ENCODE peak calls at places on chromosomes 7 and 10, in five cellular contexts. X is Peyer's patch, O is Panc1, H is keratinocyte, Q is breast epithelium. C is an unnamed sample.
A peak's percentile ranks its signal among the peaks of the same experiment; 100 is the strongest.

GRCh38 chr7:101941481-101942383 is 124.3 kb downstream of the CUX1 start:
- DNase-seq in H (peak; percentile 35), Q (no peak), X (no peak), O (peak; percentile 78), C (peak; percentile 39)

GRCh38 chr10:124743188-124744046 is 761 bp downstream of the FAM53B start:
- DNase-seq in O (no peak), Q (no peak), X (no peak), H (no peak), C (no peak)

GRCh38 chr7:24445041-24445440 is 128.2 kb upstream of the PALS2 start:
- DNase-seq in H (no peak), Q (no peak), X (no peak), O (no peak), C (no peak)

GRCh38 chr7:13802651-13803050 is 186.8 kb downstream of the ETV1 start:
- DNase-seq in Q (no peak), H (no peak), O (no peak), X (no peak), C (no peak)

GRCh38 chr10:23345861-23346260 is 1.3 kb upstream of the C10orf67 start:
- DNase-seq in H (peak; percentile 66), Q (no peak), X (no peak), O (no peak), C (no peak)

GRCh38 chr7:51455948-51456347 is 139.3 kb upstream of the COBL start:
- DNase-seq in Q (no peak), O (no peak), H (no peak), X (no peak), C (no peak)

GRCh38 chr7:25963733-25964132 is 188.3 kb upstream of the NFE2L3 start:
- DNase-seq in O (no peak), H (no peak), Q (no peak), X (no peak), C (no peak)

GRCh38 chr7:78752554-78752953 is 700.9 kb downstream of the MAGI2 start:
- DNase-seq in O (no peak), X (no peak), H (no peak), Q (no peak), C (no peak)

GRCh38 chr10:14244801-14245211 is 85.9 kb downstream of the FRMD4A start:
- DNase-seq in H (peak; percentile 15), X (no peak), O (peak; percentile 12), Q (no peak), C (no peak)

GRCh38 chr10:22673785-22674184 is 40.6 kb downstream of the PIP4K2A start:
- DNase-seq in H (no peak), Q (no peak), X (no peak), O (no peak), C (no peak)

GRCh38 chr10:124734311-124735166 is 9.6 kb downstream of the FAM53B start:
- DNase-seq in H (no peak), Q (no peak), O (no peak), X (peak; percentile 74), C (no peak)

GRCh38 chr7:66880009-66880554 is 40.9 kb upstream of the TMEM248 start:
- DNase-seq in Q (no peak), O (no peak), X (no peak), H (no peak), C (no peak)

GRCh38 chr10:101774589-101775272 is 1.2 kb downstream of the FGF8 start:
- DNase-seq in O (no peak), H (no peak), X (no peak), Q (no peak), C (no peak)

GRCh38 chr10:77715536-77715935 is 77.9 kb upstream of the KCNMA1 start:
- DNase-seq in Q (no peak), X (no peak), O (no peak), H (no peak), C (no peak)

GRCh38 chr7:141945356-141945755 is 1.4 kb downstream of the CLEC5A start:
- DNase-seq in X (no peak), H (peak; percentile 52), O (no peak), Q (no peak), C (no peak)
- H3K9me3 ChIP-seq in X (no peaks in the 10 kb centered on the region), H (no peaks in the 10 kb centered on the region), O (no peaks in the 10 kb centered on the region), Q (no peaks in the 10 kb centered on the region), C (peaks cover 10% of the 10 kb centered on the region)

GRCh38 chr7:111760043-111760442 is 197.8 kb upstream of the IMMP2L start:
- DNase-seq in X (no peak), Q (no peak), H (no peak), O (no peak), C (no peak)
- H3K27ac ChIP-seq in X (no peak overlapping the region), Q (no peak overlapping the region), H (no peak overlapping the region), O (no peak overlapping the region), C (no peak overlapping the region)

GRCh38 chr7:35495377-35495776 is 199.6 kb downstream of the HERPUD2 start:
- DNase-seq in X (no peak), Q (no peak), O (no peak), H (no peak), C (no peak)
- TF ChIP-seq CTCF in X (no peak), Q (no peak), O (no peak), H (no peak), C (no peak)

DNA sequence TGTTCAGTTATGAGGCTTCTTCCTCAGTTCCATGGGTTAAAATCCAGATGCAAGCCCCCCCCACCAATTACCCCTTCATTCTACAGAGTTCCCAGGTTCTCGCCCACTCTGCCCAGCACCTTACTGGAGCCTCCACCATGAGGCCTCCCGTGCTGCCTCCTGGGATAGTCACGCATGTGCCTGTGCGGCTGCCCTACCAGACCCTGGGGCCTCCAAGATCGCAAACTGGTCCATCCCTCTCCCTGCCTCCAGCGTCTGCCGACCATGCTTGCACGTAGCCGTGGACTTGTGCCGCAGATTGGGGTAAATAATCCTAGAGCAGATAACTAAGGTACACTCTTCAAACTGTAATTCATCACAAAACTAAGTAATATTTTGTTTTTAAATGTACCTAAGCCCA is 611.2 kb downstream of the PTPRN2 start:
- DNase-seq in H (no peak), X (no peak), O (no peak), Q (no peak), C (no peak)
- H3K9me3 ChIP-seq in H (peaks cover 9% of the 10 kb centered on the region), X (no peaks in the 10 kb centered on the region), O (no peaks in the 10 kb centered on the region), Q (peaks cover 15% of the 10 kb centered on the region), C (peaks cover 11% of the 10 kb centered on the region)

DNA sequence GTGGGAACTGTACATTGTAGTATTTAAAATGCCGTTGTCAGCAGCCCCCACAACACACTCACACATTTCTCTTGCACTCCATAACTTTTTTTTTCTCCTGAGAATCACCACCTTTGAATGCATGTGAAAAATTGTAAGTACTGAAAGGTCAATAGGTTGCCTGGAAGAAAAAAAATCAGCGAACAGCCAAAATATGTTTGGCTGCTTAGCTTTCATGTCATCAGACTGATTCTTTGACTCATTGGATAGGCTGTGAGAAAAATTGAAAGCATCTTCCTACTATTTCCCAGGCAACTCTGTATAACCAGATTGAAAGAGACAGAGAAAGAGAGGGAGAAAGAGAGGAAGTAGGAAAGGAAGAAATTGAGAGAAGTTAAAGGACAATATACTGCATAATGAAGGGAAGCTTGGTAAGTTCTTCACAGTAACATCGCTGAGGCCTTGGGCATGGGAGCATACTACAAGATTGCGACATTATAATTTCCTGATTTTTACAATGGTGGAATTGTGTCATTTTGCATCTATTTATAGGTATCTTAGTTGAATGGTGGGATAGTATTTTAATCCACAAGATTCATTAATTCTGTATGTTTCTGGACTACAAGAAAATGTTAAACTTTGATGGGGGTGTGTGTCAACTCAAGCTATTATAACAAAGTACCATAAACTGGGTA is 249.3 kb upstream of the KCND2 start:
- DNase-seq in H (no peak), Q (no peak), O (no peak), X (no peak), C (no peak)
- H3K27ac ChIP-seq in H (no peak overlapping the region), Q (no peak overlapping the region), O (no peak overlapping the region), X (no peak overlapping the region), C (no peak overlapping the region)

DNA sequence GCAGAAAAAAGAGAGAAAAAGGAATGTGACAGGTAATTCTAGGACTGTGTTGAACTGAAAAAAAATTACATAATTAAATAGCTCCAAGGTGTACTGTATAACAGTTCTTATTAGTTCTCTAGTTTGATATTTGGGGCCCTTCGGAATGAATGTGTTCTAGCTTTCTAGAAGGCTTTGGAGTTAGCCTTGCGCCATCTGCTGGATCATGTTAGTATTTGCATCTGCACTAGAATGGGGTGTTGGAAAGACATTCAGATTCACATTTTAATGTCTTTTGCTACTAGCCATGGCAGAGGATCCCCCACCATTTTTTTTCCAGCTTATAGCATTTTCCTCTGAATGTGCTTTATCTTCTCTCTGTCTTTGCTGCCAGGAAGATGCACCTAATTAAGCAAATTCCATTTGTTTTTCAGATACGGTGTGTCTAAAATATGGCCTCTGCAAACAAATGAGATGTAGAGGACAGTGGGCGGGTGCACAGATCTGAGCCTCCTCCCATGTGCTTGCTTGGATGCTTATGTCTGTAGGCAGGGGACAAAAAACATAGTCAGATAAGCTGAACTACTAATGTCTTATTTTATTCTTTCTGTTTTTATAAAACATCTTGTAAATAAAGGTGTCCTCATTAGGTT is 238.5 kb downstream of the PHF14 start:
- DNase-seq in O (peak; percentile 39), X (peak; percentile 29), H (peak; percentile 5), Q (no peak), C (no peak)
- TF ChIP-seq CTCF in O (peak; percentile 89), X (peak; percentile 74), H (peak; percentile 59), Q (peak; percentile 61), C (peak; percentile 65)

GRCh38 chr7:16398211-16399017 is 22.9 kb downstream of the CRPPA start:
- DNase-seq in X (no peak), H (no peak), Q (no peak), O (no peak), C (no peak)
- H3K9me3 ChIP-seq in X (no peaks in the 10 kb centered on the region), H (peaks cover 38% of the 10 kb centered on the region), Q (no peaks in the 10 kb centered on the region), O (peaks cover 65% of the 10 kb centered on the region), C (peaks cover 5% of the 10 kb centered on the region)

DNA sequence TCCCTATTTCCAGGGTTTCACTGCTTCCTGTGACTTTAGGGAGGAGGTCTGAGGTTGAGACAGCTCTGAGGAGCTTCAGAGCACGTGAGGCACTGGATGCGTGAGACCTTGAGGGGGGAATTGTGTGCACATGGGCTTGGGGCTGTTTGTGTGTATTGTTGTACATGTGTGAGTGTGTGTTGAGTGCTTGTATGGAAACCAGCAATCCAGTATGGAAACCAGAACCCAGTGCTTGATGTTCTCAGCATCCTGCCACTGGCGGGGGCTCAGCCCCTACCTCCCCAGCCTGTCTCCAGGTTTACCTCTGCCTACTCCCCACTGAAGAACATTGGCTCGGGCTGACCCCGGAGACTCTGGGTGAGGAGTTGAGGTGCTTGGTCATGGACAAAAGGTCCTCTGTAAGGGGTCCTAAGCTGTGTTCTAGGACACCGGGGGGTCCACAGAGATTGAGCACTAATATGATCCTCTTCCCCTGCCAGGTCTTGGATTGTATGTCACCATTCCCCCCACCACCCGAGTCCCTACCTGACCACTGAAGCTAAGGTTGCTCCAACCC is 20.8 kb downstream of the SFTPD start:
- DNase-seq in Q (no peak), X (no peak), H (no peak), O (no peak), C (no peak)
- H3K27ac ChIP-seq in Q (no peak overlapping the region), X (no peak overlapping the region), H (no peak overlapping the region), O (no peak overlapping the region), C (no peak overlapping the region)

GRCh38 chr10:103336370-103336769 is 14.6 kb downstream of the PCGF6 start:
- DNase-seq in O (no peak), X (no peak), H (no peak), Q (no peak), C (no peak)

GRCh38 chr10:103334567-103334966 is 16.4 kb downstream of the PCGF6 start:
- DNase-seq in Q (no peak), O (no peak), X (no peak), H (no peak), C (no peak)

GRCh38 chr10:103333934-103334520 is 16.9 kb downstream of the PCGF6 start:
- DNase-seq in H (no peak), X (no peak), O (no peak), Q (no peak), C (no peak)
- TF ChIP-seq CTCF in H (no peak), X (peak; percentile 48), O (no peak), Q (peak; percentile 30), C (peak; percentile 46)

GRCh38 chr10:130656187-130656575 is 520.0 kb downstream of the GLRX3 start:
- DNase-seq in H (no peak), Q (no peak), O (no peak), X (no peak), C (no peak)
- H3K9me3 ChIP-seq in H (peaks cover 4% of the 10 kb centered on the region), Q (no peaks in the 10 kb centered on the region), O (no peaks in the 10 kb centered on the region), X (no peaks in the 10 kb centered on the region), C (no peaks in the 10 kb centered on the region)